ENCODE peak calls at places on chromosomes 7 and 10, in five cellular contexts. A is IMR-90, I is PC-3, J is mammary epithelial cell, Y is neuronal stem cell. C is an unnamed sample.

GRCh38 chr7:134188311-134188710 is 61.2 kb downstream of the LRGUK start:
- DNase-seq in A (no peak), I (peak; percentile 42), J (peak; percentile 27), Y (no peak), C (no peak)

GRCh38 chr10:124478517-124478916 is 16.9 kb downstream of the LHPP start:
- DNase-seq in A (no peak), I (no peak), J (peak; percentile 21), Y (no peak), C (no peak)

GRCh38 chr7:142750321-142750938 is 1.2 kb downstream of the PRSS1 start:
- DNase-seq in A (no peak), I (no peak), J (no peak), Y (no peak), C (no peak)

GRCh38 chr10:79102056-79102874 is 33.5 kb downstream of the ZMIZ1 start:
- DNase-seq in A (peak; percentile 66), I (peak; percentile 49), J (no peak), Y (no peak), C (peak; percentile 71)

GRCh38 chr10:103752680-103753248 is 102.6 kb downstream of the SH3PXD2A start:
- DNase-seq in A (no peak), I (peak; percentile 61), J (no peak), Y (no peak), C (no peak)

GRCh38 chr7:27123021-27123476 is 7.5 kb downstream of the HOXA4 start:
- DNase-seq in A (peak; percentile 67), I (no peak), J (peak; percentile 66), Y (no peak), C (peak; percentile 54)

GRCh38 chr10:19979628-19980027 is 163.4 kb downstream of the PLXDC2 start:
- DNase-seq in A (peak; percentile 34), I (no peak), J (peak; percentile 13), Y (no peak), C (no peak)

GRCh38 chr10:45111509-45111908 is 110.8 kb downstream of the ZNF22 start:
- DNase-seq in A (no peak), I (no peak), J (no peak), Y (no peak), C (no peak)

GRCh38 chr7:3217166-3217565 is 83.9 kb upstream of the SDK1 start:
- DNase-seq in A (peak; percentile 61), I (peak; percentile 10), J (no peak), Y (no peak), C (peak; percentile 75)

GRCh38 chr7:143444063-143444782 is 970 bp downstream of the TAS2R60 start:
- DNase-seq in A (no peak), I (no peak), J (no peak), Y (no peak), C (no peak)

GRCh38 chr10:36256166-36256565 is 614.1 kb upstream of the FZD8 start:
- DNase-seq in A (no peak), I (no peak), J (no peak), Y (no peak), C (peak; percentile 43)

GRCh38 chr10:17227367-17228080 is 517 bp upstream of the VIM start:
- DNase-seq in A (peak; percentile 39), I (no peak), J (no peak), Y (no peak), C (peak; percentile 47)

GRCh38 chr10:1278304-1278703 is 222.1 kb downstream of the WDR37 start:
- DNase-seq in A (no peak), I (no peak), J (no peak), Y (no peak), C (no peak)

GRCh38 chr7:30912986-30913671 is 1.5 kb downstream of the AQP1 start:
- DNase-seq in A (no peak), I (no peak), J (no peak), Y (no peak), C (no peak)

GRCh38 chr7:32890553-32891045 is 961 bp downstream of the KBTBD2 start:
- DNase-seq in A (peak; percentile 71), I (peak; percentile 27), J (peak; percentile 69), Y (no peak), C (peak; percentile 87)

GRCh38 chr7:151100921-151101320 is 14.6 kb downstream of the AGAP3 start:
- DNase-seq in A (no peak), I (no peak), J (no peak), Y (no peak), C (no peak)

GRCh38 chr7:69747144-69747543 is 148.9 kb downstream of the AUTS2 start:
- DNase-seq in A (no peak), I (no peak), J (no peak), Y (no peak), C (no peak)

GRCh38 chr10:71783917-71784678 is 10.8 kb upstream of the VSIR start:
- DNase-seq in A (no peak), I (no peak), J (no peak), Y (no peak), C (no peak)

GRCh38 chr10:117537436-117537903 is 5.1 kb upstream of the EMX2 start:
- DNase-seq in A (no peak), I (peak; percentile 33), J (no peak), Y (peak; percentile 64), C (peak; percentile 18)

GRCh38 chr7:106069471-106070200 is 42.5 kb downstream of the SYPL1 start:
- DNase-seq in A (no peak), I (no peak), J (no peak), Y (no peak), C (no peak)

GRCh38 chr7:2157473-2158279 is 75.1 kb downstream of the MAD1L1 start:
- DNase-seq in A (peak; percentile 96), I (peak; percentile 91), J (no peak), Y (no peak), C (peak; percentile 98)

GRCh38 chr10:35420044-35420443 is 83.7 kb downstream of the CCNY start:
- DNase-seq in A (peak; percentile 38), I (peak; percentile 92), J (peak; percentile 35), Y (no peak), C (peak; percentile 46)

GRCh38 chr10:6348091-6348862 is 145.5 kb downstream of the PFKFB3 start:
- DNase-seq in A (no peak), I (no peak), J (no peak), Y (no peak), C (no peak)
- H3K9ac ChIP-seq in A (no peak overlapping the region), I (no peak overlapping the region), J (no peak overlapping the region), Y (no peak overlapping the region), C (no peak overlapping the region)

GRCh38 chr7:149027055-149027454 is 1.2 kb downstream of the PDIA4 start:
- DNase-seq in A (no peak), I (no peak), J (no peak), Y (no peak), C (no peak)
- H2AFZ ChIP-seq in A (no peak overlapping the region), I (no peak overlapping the region), J (no peak overlapping the region), Y (no peak overlapping the region), C (no peak overlapping the region)

GRCh38 chr10:80460399-80461207 is 6.5 kb downstream of the TSPAN14 start:
- DNase-seq in A (peak; percentile 63), I (no peak), J (peak; percentile 95), Y (no peak), C (peak; percentile 76)
- H3K4me3 ChIP-seq in A (no peak overlapping the region), I (no peak overlapping the region), J (no peak overlapping the region), Y (no peak overlapping the region), C (no peak overlapping the region)

GRCh38 chr7:80699656-80700318 is 61.3 kb downstream of the CD36 start:
- DNase-seq in A (peak; percentile 44), I (no peak), J (no peak), Y (no peak), C (peak; percentile 62)
- H3K9ac ChIP-seq in A (peak overlapping the region; percentile 54), I (no peak overlapping the region), J (no peak overlapping the region), Y (no peak overlapping the region), C (no peak overlapping the region)

DNA sequence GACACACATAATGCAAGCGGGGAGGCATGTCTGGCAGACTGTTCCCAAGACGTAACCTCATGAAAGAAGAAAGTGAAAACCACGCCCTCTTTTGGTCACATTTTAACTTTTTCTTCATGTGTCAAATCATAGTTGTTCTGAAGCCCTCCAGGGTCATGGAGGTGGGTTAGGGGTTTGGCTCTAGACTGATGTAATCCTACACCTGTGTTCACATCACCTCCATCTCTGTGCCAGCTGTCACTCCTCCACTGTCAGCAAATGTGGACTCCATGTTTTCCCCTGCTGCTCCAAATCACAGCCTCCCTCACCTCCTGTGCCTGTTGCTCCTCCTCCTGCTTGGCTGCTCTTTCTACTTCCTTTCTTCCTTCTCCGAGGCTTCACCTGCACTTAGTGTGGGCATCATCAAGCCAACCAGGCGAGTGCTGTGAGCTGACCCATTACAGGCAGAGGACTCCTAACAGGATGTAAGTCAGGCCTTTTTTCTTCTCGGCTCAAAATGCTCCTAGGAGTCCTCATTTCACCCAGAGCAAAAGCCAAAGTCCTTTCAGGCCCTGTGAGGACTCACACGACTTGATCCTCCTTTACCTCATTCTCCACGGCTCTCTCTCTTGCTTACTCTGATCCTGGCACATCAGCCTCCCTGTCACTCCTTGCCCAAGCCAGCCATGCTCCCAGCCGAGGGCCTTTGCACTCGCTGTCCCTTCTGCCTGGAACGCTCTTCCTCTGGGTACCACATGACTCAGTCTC is 66.4 kb upstream of the IFRD1 start:
- DNase-seq in A (no peak), I (peak; percentile 45), J (no peak), Y (peak; percentile 5), C (peak; percentile 10)
- H2AFZ ChIP-seq in A (peak overlapping the region; percentile 23), I (peak overlapping the region; percentile 34), J (no peak overlapping the region), Y (peak overlapping the region; percentile 57), C (no peak overlapping the region)